ENCODE peak calls at places on chromosomes 16 and 17, in nine cellular contexts. K is stimulated activated CD8-positive, alpha-beta memory T cell treated with anti-CD3 and anti-CD28 coated beads, Interleukin-4, amount 100 ng/mL, for 48 hours; P is GM12865; B is anterior cingulate cortex; E is kidney tubule cell; N is NCI-H146; J is AG10803; M is left ventricle myocardium inferior; F is progenitor cell of endocrine pancreas. D is an unnamed sample.

GRCh38 chr17:8123695-8124349 is at the start of gene HES7:
- DNase-seq in K (no peak), P (no peak), B (no peak), E (no peak), N (peak; percentile 32), J (no peak), M (no peak), F (no peak), D (no peak)

GRCh38 chr17:32445075-32445427 is 741 bp downstream of the PSMD11 start:
- DNase-seq in K (peak; percentile 57), P (peak; percentile 32), B (no peak), E (peak; percentile 81), N (peak; percentile 23), J (peak; percentile 62), M (no peak), F (no peak), D (peak; percentile 54)

GRCh38 chr16:28475221-28475620 is 3.1 kb upstream of the NPIPB7 start:
- DNase-seq in K (no peak), P (no peak), B (no peak), E (no peak), N (no peak), J (no peak), M (no peak), F (no peak), D (no peak)

GRCh38 chr17:63096426-63096825 is 130.4 kb downstream of the TANC2 start:
- DNase-seq in K (no peak), P (no peak), B (no peak), E (no peak), N (no peak), J (peak; percentile 57), M (no peak), F (no peak), D (no peak)

GRCh38 chr16:2475413-2476344 is 752 bp downstream of the TBC1D24 start:
- DNase-seq in K (peak; percentile 61), P (peak; percentile 44), B (no peak), E (no peak), N (peak; percentile 79), J (no peak), M (no peak), F (no peak), D (no peak)

GRCh38 chr17:27456681-27457404 is 595 bp downstream of the KSR1 start:
- DNase-seq in K (peak; percentile 45), P (no peak), B (no peak), E (no peak), N (peak; percentile 68), J (no peak), M (peak; percentile 20), F (no peak), D (no peak)

GRCh38 chr17:7262192-7263070 is at the start of gene CLDN7:
- DNase-seq in K (no peak), P (no peak), B (no peak), E (peak; percentile 90), N (peak; percentile 95), J (no peak), M (no peak), F (peak; percentile 86), D (no peak)

GRCh38 chr17:72120878-72121163 is at the start of gene SOX9:
- DNase-seq in K (no peak), P (peak; percentile 94), B (peak; percentile 92), E (peak; percentile 97), N (peak; percentile 96), J (peak; percentile 94), M (peak; percentile 89), F (peak; percentile 76), D (peak; percentile 68)

GRCh38 chr17:43784628-43785101 is 4.4 kb downstream of the CFAP97D1 start:
- DNase-seq in K (no peak), P (no peak), B (no peak), E (peak; percentile 50), N (no peak), J (peak; percentile 85), M (no peak), F (no peak), D (peak; percentile 51)

GRCh38 chr17:39653662-39654331 is 11.4 kb upstream of the TCAP start:
- DNase-seq in K (peak; percentile 95), P (peak; percentile 70), B (peak; percentile 32), E (peak; percentile 53), N (peak; percentile 32), J (peak; percentile 22), M (peak; percentile 61), F (peak; percentile 51), D (peak; percentile 70)

GRCh38 chr16:85231959-85232358 is 119.7 kb upstream of the CIBAR2 start:
- DNase-seq in K (no peak), P (no peak), B (no peak), E (no peak), N (no peak), J (peak; percentile 83), M (peak; percentile 46), F (no peak), D (no peak)

GRCh38 chr17:19285218-19285900 is 48.2 kb downstream of the EPN2 start:
- DNase-seq in K (no peak), P (no peak), B (no peak), E (no peak), N (no peak), J (no peak), M (no peak), F (no peak), D (no peak)

GRCh38 chr17:73304438-73304837 is 7.4 kb downstream of the CDC42EP4 start:
- DNase-seq in K (no peak), P (no peak), B (no peak), E (no peak), N (no peak), J (no peak), M (no peak), F (no peak), D (no peak)

GRCh38 chr17:79831367-79832210 is 7.7 kb downstream of the CBX4 start:
- DNase-seq in K (no peak), P (no peak), B (peak; percentile 78), E (peak; percentile 37), N (no peak), J (no peak), M (peak; percentile 73), F (no peak), D (peak; percentile 87)

GRCh38 chr16:69411064-69411985 is 13.1 kb upstream of the CYB5B start:
- DNase-seq in K (peak; percentile 16), P (no peak), B (no peak), E (no peak), N (no peak), J (no peak), M (no peak), F (no peak), D (no peak)

GRCh38 chr17:55086635-55087058 is 118.1 kb downstream of the STXBP4 start:
- DNase-seq in K (no peak), P (no peak), B (no peak), E (peak; percentile 70), N (no peak), J (peak; percentile 82), M (no peak), F (no peak), D (no peak)

GRCh38 chr17:3710951-3711383 is 12.7 kb upstream of the HASPIN start:
- DNase-seq in K (peak; percentile 72), P (peak; percentile 99), B (no peak), E (peak; percentile 66), N (no peak), J (peak; percentile 30), M (no peak), F (no peak), D (no peak)

GRCh38 chr17:81209141-81209540 is 13.6 kb downstream of the CEP131 start:
- DNase-seq in K (no peak), P (no peak), B (no peak), E (no peak), N (no peak), J (no peak), M (no peak), F (no peak), D (no peak)

GRCh38 chr16:69397821-69398521 is 12.2 kb upstream of the TERF2 start:
- DNase-seq in K (peak; percentile 22), P (peak; percentile 31), B (peak; percentile 26), E (peak; percentile 92), N (no peak), J (peak; percentile 82), M (no peak), F (no peak), D (peak; percentile 33)

GRCh38 chr16:4320030-4320429 is 4.2 kb downstream of the GLIS2 start:
- DNase-seq in K (no peak), P (no peak), B (no peak), E (no peak), N (no peak), J (no peak), M (peak; percentile 62), F (no peak), D (no peak)

GRCh38 chr17:347309-347708 is 5.3 kb downstream of the RPH3AL start:
- DNase-seq in K (no peak), P (no peak), B (no peak), E (peak; percentile 6), N (no peak), J (no peak), M (no peak), F (no peak), D (no peak)

GRCh38 chr16:27468941-27469531 is 67.1 kb downstream of the IL21R start:
- DNase-seq in K (no peak), P (no peak), B (no peak), E (no peak), N (no peak), J (no peak), M (no peak), F (no peak), D (no peak)

GRCh38 chr17:37500378-37500777 is 10.7 kb downstream of the DUSP14 start:
- DNase-seq in K (no peak), P (no peak), B (no peak), E (no peak), N (no peak), J (no peak), M (no peak), F (no peak), D (no peak)

GRCh38 chr16:88747588-88748301 is 37.3 kb downstream of the PIEZO1 start:
- DNase-seq in K (peak; percentile 53), P (peak; percentile 75), B (no peak), E (peak; percentile 56), N (peak; percentile 75), J (no peak), M (no peak), F (no peak), D (peak; percentile 35)

GRCh38 chr17:17809527-17810373 is 27.0 kb downstream of the SREBF1 start:
- DNase-seq in K (no peak), P (no peak), B (no peak), E (peak; percentile 38), N (no peak), J (peak; percentile 46), M (peak; percentile 66), F (no peak), D (no peak)

D was measured in COLO829.